ENCODE peak calls at places on chromosomes 6 and 20, in six cellular contexts. R is GM13977; C is activated effector memory CD4-positive, alpha-beta T cell treated with Interleukin-2 at 50 U/mL for 16 hours; L is MV-4-11; O is activated T-cell treated with anti-CD3 and anti-CD28 coated beads for 24 hours; Q is ovary. W is an unnamed sample.

GRCh38 chr20:35474504-35474903 is 19.1 kb downstream of the CEP250 start:
- DNase-seq in R (no peak), C (no peak), L (no peak), O (no peak), Q (no peak), W (no peak)

GRCh38 chr6:155066371-155066770 is 71.3 kb downstream of the TIAM2 start:
- DNase-seq in R (no peak), C (no peak), L (no peak), O (no peak), Q (no peak), W (no peak)

GRCh38 chr6:137894779-137895385 is 27.8 kb downstream of the TNFAIP3 start:
- DNase-seq in R (no peak), C (no peak), L (no peak), O (no peak), Q (no peak), W (no peak)

GRCh38 chr20:59753836-59754235 is 149.5 kb downstream of the PHACTR3 start:
- DNase-seq in R (no peak), C (no peak), L (no peak), O (no peak), Q (no peak), W (no peak)

GRCh38 chr6:44223471-44224153 is at the start of gene SLC29A1:
- DNase-seq in R (peak; percentile 96), C (peak; percentile 81), L (peak; percentile 62), O (peak; percentile 80), Q (peak; percentile 78), W (peak; percentile 95)

GRCh38 chr20:62258499-62259293 is 20.4 kb downstream of the OSBPL2 start:
- DNase-seq in R (no peak), C (no peak), L (no peak), O (no peak), Q (no peak), W (no peak)

GRCh38 chr20:17902531-17903083 is 66.0 kb downstream of the SNX5 start:
- DNase-seq in R (no peak), C (no peak), L (no peak), O (no peak), Q (no peak), W (no peak)

GRCh38 chr6:90764001-90764400 is 177.1 kb upstream of the MAP3K7 start:
- DNase-seq in R (no peak), C (no peak), L (no peak), O (no peak), Q (no peak), W (no peak)

GRCh38 chr20:62623488-62624324 is 18.6 kb upstream of the SLCO4A1 start:
- DNase-seq in R (peak; percentile 99), C (peak; percentile 78), L (peak; percentile 93), O (peak; percentile 82), Q (peak; percentile 86), W (peak; percentile 93)